ENCODE peak calls at places on chromosomes 3 and 15, in five cellular contexts. E, R, D, Q and L are unnamed samples.

GRCh38 chr3:54861248-54862067 is 66.4 kb downstream of the LRTM1 start:
- DNase-seq in E (peak), R (no peak), D (peak), Q (no peak), L (no peak)

GRCh38 chr15:95152741-95153140 is 921.4 kb downstream of the MCTP2 start:
- DNase-seq in E (no peak), R (no peak), D (no peak), Q (no peak), L (no peak)

GRCh38 chr3:146177072-146177936 is 16.3 kb upstream of the PLOD2 start:
- DNase-seq in E (no peak), R (no peak), D (peak), Q (no peak), L (no peak)

GRCh38 chr15:67149068-67149841 is 83.9 kb downstream of the SMAD3 start:
- DNase-seq in E (no peak), R (no peak), D (no peak), Q (no peak), L (no peak)

GRCh38 chr3:188257384-188257961 is 103.5 kb downstream of the LPP start:
- DNase-seq in E (no peak), R (no peak), D (no peak), Q (no peak), L (no peak)

GRCh38 chr3:179082416-179082815 is 10.8 kb upstream of the ZMAT3 start:
- DNase-seq in E (peak), R (no peak), D (no peak), Q (no peak), L (no peak)

GRCh38 chr3:148173836-148174235 is 523.9 kb upstream of the AGTR1 start:
- DNase-seq in E (no peak), R (no peak), D (no peak), Q (no peak), L (no peak)

GRCh38 chr15:101022306-101022705 is 103.1 kb downstream of the LRRK1 start:
- DNase-seq in E (no peak), R (no peak), D (no peak), Q (no peak), L (no peak)

GRCh38 chr3:50121416-50122032 is 32.8 kb downstream of the RBM5 start:
- DNase-seq in E (peak), R (peak), D (peak), Q (peak), L (peak)

GRCh38 chr3:114626751-114627150 is 332.9 kb downstream of the TIGIT start:
- DNase-seq in E (peak), R (no peak), D (no peak), Q (no peak), L (no peak)

GRCh38 chr3:52339612-52340011 is 23.5 kb downstream of the DNAH1 start:
- DNase-seq in E (peak), R (no peak), D (no peak), Q (peak), L (peak)

GRCh38 chr3:131561511-131561910 is 58.7 kb upstream of the MRPL3 start:
- DNase-seq in E (peak), R (no peak), D (no peak), Q (no peak), L (no peak)

GRCh38 chr15:50390549-50391264 is 33.5 kb upstream of the USP8 start:
- DNase-seq in E (no peak), R (no peak), D (no peak), Q (no peak), L (peak)

GRCh38 chr15:68729789-68730201 is 90.9 kb downstream of the ANP32A start:
- DNase-seq in E (peak), R (no peak), D (peak), Q (no peak), L (no peak)

GRCh38 chr3:127488740-127489139 is 101.8 kb downstream of the TPRA1 start:
- DNase-seq in E (no peak), R (no peak), D (no peak), Q (no peak), L (no peak)

GRCh38 chr3:52533623-52534280 is at the start of gene NT5DC2:
- DNase-seq in E (peak), R (no peak), D (peak), Q (no peak), L (peak)

GRCh38 chr3:25587094-25587493 is 77.6 kb downstream of the TOP2B start:
- DNase-seq in E (no peak), R (no peak), D (no peak), Q (no peak), L (peak)

GRCh38 chr3:44184319-44184953 is 57.2 kb upstream of the TOPAZ1 start:
- DNase-seq in E (no peak), R (no peak), D (no peak), Q (no peak), L (no peak)

GRCh38 chr3:64380539-64380938 is 155.3 kb upstream of the PRICKLE2 start:
- DNase-seq in E (no peak), R (no peak), D (no peak), Q (no peak), L (no peak)

GRCh38 chr3:35908366-35909232 is 269.3 kb downstream of the ARPP21 start:
- DNase-seq in E (peak), R (peak), D (peak), Q (no peak), L (peak)

GRCh38 chr3:64399205-64399800 is 174.0 kb upstream of the PRICKLE2 start:
- DNase-seq in E (peak), R (no peak), D (no peak), Q (peak), L (peak)

GRCh38 chr3:140922634-140923033 is 19.0 kb upstream of the SLC25A36 start:
- DNase-seq in E (peak), R (no peak), D (no peak), Q (no peak), L (peak)